ENCODE peak calls at places on chromosomes 1 and 21, in ten cellular contexts. X, V, B, P, H, N, T, W, Z and S are unnamed samples.

GRCh38 chr1:202551683-202552082 is 158.6 kb downstream of the SYT2 start:
- DNase-seq in X (no peak), V (no peak), B (no peak), P (no peak), H (no peak), N (no peak), T (no peak), W (no peak), Z (no peak), S (no peak)

GRCh38 chr1:169102567-169102966 is 3.9 kb upstream of the ATP1B1 start:
- DNase-seq in X (no peak), V (peak; percentile 88), B (peak; percentile 81), P (no peak), H (no peak), N (peak; percentile 57), T (no peak), W (peak; percentile 93), Z (peak; percentile 61), S (no peak)

GRCh38 chr1:92030701-92031107 is 919 bp downstream of the EPHX4 start:
- DNase-seq in X (peak; percentile 72), V (peak; percentile 36), B (peak; percentile 15), P (peak; percentile 8), H (no peak), N (no peak), T (no peak), W (no peak), Z (no peak), S (peak; percentile 20)

GRCh38 chr1:117058810-117059209 is 1.3 kb upstream of the TTF2 start:
- DNase-seq in X (no peak), V (no peak), B (no peak), P (no peak), H (no peak), N (no peak), T (no peak), W (no peak), Z (no peak), S (no peak)

GRCh38 chr1:31099283-31100063 is 34.0 kb upstream of the PUM1 start:
- DNase-seq in X (no peak), V (no peak), B (no peak), P (no peak), H (no peak), N (no peak), T (no peak), W (no peak), Z (no peak), S (no peak)

GRCh38 chr21:39385299-39386145 is 36.6 kb upstream of the HMGN1 start:
- DNase-seq in X (peak; percentile 31), V (peak; percentile 80), B (peak; percentile 89), P (peak; percentile 78), H (no peak), N (peak; percentile 78), T (peak; percentile 56), W (no peak), Z (peak; percentile 88), S (peak; percentile 75)

GRCh38 chr1:22689505-22689904 is 21.1 kb upstream of the EPHB2 start:
- DNase-seq in X (peak; percentile 99), V (peak; percentile 80), B (peak; percentile 46), P (no peak), H (no peak), N (no peak), T (peak; percentile 72), W (peak; percentile 84), Z (no peak), S (no peak)

GRCh38 chr1:117268926-117269378 is 58.2 kb upstream of the VTCN1 start:
- DNase-seq in X (peak; percentile 35), V (no peak), B (no peak), P (no peak), H (no peak), N (no peak), T (no peak), W (no peak), Z (peak; percentile 32), S (no peak)

GRCh38 chr1:160365325-160365724 is 1.5 kb upstream of the NHLH1 start:
- DNase-seq in X (no peak), V (no peak), B (no peak), P (no peak), H (no peak), N (no peak), T (no peak), W (no peak), Z (no peak), S (no peak)

GRCh38 chr1:960371-961131 is at the start of gene KLHL17:
- DNase-seq in X (no peak), V (peak; percentile 71), B (peak; percentile 75), P (peak; percentile 90), H (no peak), N (peak; percentile 66), T (no peak), W (peak; percentile 63), Z (peak; percentile 78), S (peak; percentile 88)

GRCh38 chr1:198876371-198876871 is 237.6 kb downstream of the PTPRC start:
- DNase-seq in X (no peak), V (peak; percentile 34), B (no peak), P (no peak), H (no peak), N (no peak), T (no peak), W (peak; percentile 74), Z (no peak), S (no peak)

GRCh38 chr1:183757061-183757460 is 47.9 kb upstream of the RGL1 start:
- DNase-seq in X (peak; percentile 44), V (peak; percentile 77), B (peak; percentile 80), P (no peak), H (no peak), N (peak; percentile 58), T (peak; percentile 62), W (no peak), Z (no peak), S (no peak)

GRCh38 chr1:41850029-41850428 is 68.7 kb downstream of the HIVEP3 start:
- DNase-seq in X (no peak), V (peak; percentile 33), B (no peak), P (peak; percentile 16), H (no peak), N (no peak), T (no peak), W (no peak), Z (no peak), S (peak; percentile 47)

GRCh38 chr1:110059133-110059863 is 11.2 kb downstream of the ALX3 start:
- DNase-seq in X (no peak), V (no peak), B (peak; percentile 49), P (no peak), H (no peak), N (no peak), T (no peak), W (no peak), Z (no peak), S (no peak)

GRCh38 chr1:26351591-26352337 is 2.2 kb downstream of the CRYBG2 start:
- DNase-seq in X (no peak), V (peak; percentile 31), B (no peak), P (no peak), H (no peak), N (no peak), T (no peak), W (no peak), Z (no peak), S (no peak)

GRCh38 chr1:184388671-184389292 is 2.0 kb downstream of the C1orf21 start:
- DNase-seq in X (no peak), V (no peak), B (no peak), P (no peak), H (no peak), N (no peak), T (no peak), W (peak; percentile 63), Z (no peak), S (no peak)

GRCh38 chr21:15768045-15768601 is 38.3 kb downstream of the USP25 start:
- DNase-seq in X (no peak), V (no peak), B (no peak), P (no peak), H (no peak), N (no peak), T (no peak), W (no peak), Z (no peak), S (no peak)

GRCh38 chr1:88740784-88741183 is 56.7 kb downstream of the PKN2 start:
- DNase-seq in X (no peak), V (no peak), B (no peak), P (no peak), H (no peak), N (no peak), T (no peak), W (no peak), Z (no peak), S (no peak)

GRCh38 chr1:12251442-12251841 is 21.6 kb downstream of the VPS13D start:
- DNase-seq in X (no peak), V (peak; percentile 52), B (no peak), P (no peak), H (no peak), N (peak; percentile 39), T (no peak), W (no peak), Z (no peak), S (no peak)

GRCh38 chr1:116377564-116378529 is 4.8 kb downstream of the ATP1A1 start:
- DNase-seq in X (peak; percentile 69), V (peak; percentile 95), B (peak; percentile 95), P (peak; percentile 32), H (peak; percentile 90), N (peak; percentile 91), T (peak; percentile 80), W (peak; percentile 13), Z (peak; percentile 54), S (peak; percentile 55)

GRCh38 chr21:35737899-35738341 is 322.4 kb downstream of the SETD4 start:
- DNase-seq in X (peak; percentile 56), V (peak; percentile 79), B (peak; percentile 73), P (no peak), H (no peak), N (peak; percentile 85), T (peak; percentile 24), W (no peak), Z (no peak), S (no peak)

GRCh38 chr1:158289722-158290570 is at the start of gene CD1C:
- DNase-seq in X (no peak), V (no peak), B (no peak), P (no peak), H (no peak), N (no peak), T (no peak), W (no peak), Z (no peak), S (no peak)

GRCh38 chr1:239587066-239587465 is 200.7 kb downstream of the CHRM3 start:
- DNase-seq in X (no peak), V (no peak), B (no peak), P (peak; percentile 20), H (no peak), N (no peak), T (no peak), W (no peak), Z (no peak), S (peak; percentile 37)

GRCh38 chr1:62058951-62059350 is 135.7 kb upstream of the L1TD1 start:
- DNase-seq in X (no peak), V (no peak), B (no peak), P (no peak), H (no peak), N (no peak), T (no peak), W (no peak), Z (no peak), S (no peak)

GRCh38 chr1:116433283-116434257 is 60.5 kb downstream of the ATP1A1 start:
- DNase-seq in X (no peak), V (peak; percentile 61), B (peak; percentile 53), P (no peak), H (no peak), N (peak; percentile 51), T (no peak), W (peak; percentile 21), Z (no peak), S (no peak)

GRCh38 chr1:150156868-150157603 is 7.3 kb downstream of the PLEKHO1 start:
- DNase-seq in X (no peak), V (peak; percentile 38), B (peak; percentile 42), P (no peak), H (no peak), N (no peak), T (no peak), W (no peak), Z (no peak), S (no peak)

GRCh38 chr1:84427520-84428188 is 29.4 kb downstream of the DNASE2B start:
- DNase-seq in X (no peak), V (no peak), B (no peak), P (no peak), H (no peak), N (no peak), T (no peak), W (no peak), Z (no peak), S (no peak)

GRCh38 chr21:39003982-39004775 is 179.1 kb downstream of the PSMG1 start:
- DNase-seq in X (no peak), V (no peak), B (peak; percentile 67), P (no peak), H (no peak), N (peak; percentile 60), T (no peak), W (peak; percentile 35), Z (peak; percentile 72), S (no peak)